ENCODE peak calls at places on chromosomes 11 and 22, in ten cellular contexts. A is psoas muscle, M is upper lobe of left lung, X is body of pancreas, K is HepG2, F is HCT116, C is left lung, N is lung, S is upper lobe of right lung, T is PC-3. W is an unnamed sample. For H3K4me1 and H3K27me3, the result is how much of the 10 kb centered on the place peaks cover.

GRCh38 chr22:24925586-24926427 is 20.7 kb downstream of the LHFPL7 start:
- ATAC-seq in A (no peak), M (no peak), X (no peak), K (peak), F (no peak), C (no peak), N (no peak), S (no peak), T (no peak), W (no peak)

GRCh38 chr11:65525659-65526480 is 987 bp downstream of the SCYL1 start:
- ATAC-seq in A (no peak), M (no peak), X (no peak), K (no peak), F (no peak), C (no peak), N (no peak), S (no peak), T (no peak), W (no peak)

GRCh38 chr11:14253878-14254277 is 105.1 kb downstream of the RRAS2 start:
- ATAC-seq in A (peak), M (peak), X (no peak), K (no peak), F (no peak), C (peak), N (no peak), S (peak), T (no peak), W (peak)

GRCh38 chr11:87466228-87466627 is 428.5 kb downstream of the TMEM135 start:
- ATAC-seq in A (peak), M (no peak), X (peak), K (no peak), F (no peak), C (peak), N (peak), S (peak), T (no peak), W (peak)

GRCh38 chr11:75461136-75461535 is 28.1 kb upstream of the KLHL35 start:
- ATAC-seq in A (no peak), M (no peak), X (no peak), K (no peak), F (no peak), C (no peak), N (no peak), S (no peak), T (no peak), W (no peak)

GRCh38 chr22:31229402-31230140 is 17.5 kb downstream of the LIMK2 start:
- ATAC-seq in A (no peak), M (peak), X (peak), K (no peak), F (no peak), C (peak), N (no peak), S (peak), T (no peak), W (peak)

GRCh38 chr11:82577246-82577645 is 156.4 kb downstream of the FAM181B start:
- ATAC-seq in A (no peak), M (peak), X (no peak), K (no peak), F (no peak), C (no peak), N (no peak), S (peak), T (no peak), W (no peak)

GRCh38 chr11:88801484-88802123 is 264.2 kb downstream of the GRM5 start:
- ATAC-seq in A (no peak), M (no peak), X (no peak), K (no peak), F (no peak), C (no peak), N (no peak), S (no peak), T (no peak), W (no peak)

GRCh38 chr11:72584293-72584921 is 89.8 kb downstream of the PDE2A start:
- ATAC-seq in A (no peak), M (peak), X (no peak), K (no peak), F (no peak), C (peak), N (peak), S (peak), T (no peak), W (peak)

GRCh38 chr11:2419638-2420501 is 19.3 kb downstream of the TSSC4 start:
- ATAC-seq in A (peak), M (peak), X (peak), K (peak), F (peak), C (peak), N (peak), S (peak), T (peak), W (peak)

GRCh38 chr11:67483498-67483798 is 622 bp downstream of the AIP start:
- ATAC-seq in A (no peak), M (no peak), X (no peak), K (peak), F (no peak), C (no peak), N (no peak), S (no peak), T (no peak), W (no peak)

GRCh38 chr22:42330953-42331525 is 60.6 kb upstream of the TCF20 start:
- ATAC-seq in A (peak), M (no peak), X (no peak), K (no peak), F (no peak), C (peak), N (no peak), S (no peak), T (no peak), W (no peak)

GRCh38 chr11:109697140-109697843 is 275.3 kb downstream of the C11orf87 start:
- ATAC-seq in A (peak), M (peak), X (no peak), K (peak), F (peak), C (peak), N (peak), S (peak), T (peak), W (no peak)

GRCh38 chr11:69348414-69349235 is 54.7 kb downstream of the MYEOV start:
- ATAC-seq in A (no peak), M (no peak), X (no peak), K (no peak), F (no peak), C (no peak), N (no peak), S (no peak), T (no peak), W (no peak)

GRCh38 chr22:37326726-37327125 is 44.4 kb downstream of the CYTH4 start:
- ATAC-seq in A (no peak), M (peak), X (peak), K (no peak), F (peak), C (peak), N (no peak), S (peak), T (no peak), W (no peak)

GRCh38 chr22:25061605-25062377 is 109.3 kb downstream of the KIAA1671 start:
- ATAC-seq in A (no peak), M (no peak), X (no peak), K (no peak), F (no peak), C (no peak), N (no peak), S (no peak), T (no peak), W (no peak)

GRCh38 chr11:122176651-122177050 is 60.6 kb upstream of the BLID start:
- ATAC-seq in A (no peak), M (no peak), X (no peak), K (no peak), F (no peak), C (no peak), N (no peak), S (no peak), T (no peak), W (no peak)

GRCh38 chr22:33743756-33744155 is 176.5 kb downstream of the LARGE1 start:
- ATAC-seq in A (no peak), M (no peak), X (no peak), K (no peak), F (no peak), C (no peak), N (no peak), S (no peak), T (no peak), W (no peak)

GRCh38 chr11:4496555-4497248 is 14.3 kb downstream of the OR52K1 start:
- ATAC-seq in A (no peak), M (no peak), X (peak), K (no peak), F (no peak), C (no peak), N (no peak), S (no peak), T (no peak), W (no peak)

GRCh38 chr11:45337583-45338360 is 51.6 kb upstream of the SYT13 start:
- ATAC-seq in A (no peak), M (no peak), X (no peak), K (no peak), F (no peak), C (no peak), N (no peak), S (no peak), T (no peak), W (no peak)

GRCh38 chr11:28976801-28977145 is 868.6 kb downstream of the METTL15 start:
- ATAC-seq in A (no peak), M (peak), X (peak), K (peak), F (no peak), C (peak), N (no peak), S (peak), T (no peak), W (no peak)

GRCh38 chr11:84947970-84948600 is 679.1 kb downstream of the DLG2 start:
- ATAC-seq in A (no peak), M (no peak), X (no peak), K (no peak), F (no peak), C (no peak), N (no peak), S (no peak), T (no peak), W (no peak)

GRCh38 chr11:35160248-35160820 is 21.4 kb downstream of the CD44 start:
- ATAC-seq in A (no peak), M (no peak), X (no peak), K (no peak), F (no peak), C (peak), N (no peak), S (no peak), T (no peak), W (no peak)

GRCh38 chr11:94638278-94638901 is 71.2 kb downstream of the PIWIL4 start:
- ATAC-seq in A (peak), M (peak), X (no peak), K (no peak), F (no peak), C (peak), N (peak), S (no peak), T (no peak), W (no peak)

GRCh38 chr11:90243534-90243933 is 20.7 kb upstream of the CHORDC1 start:
- ATAC-seq in A (no peak), M (no peak), X (no peak), K (no peak), F (no peak), C (no peak), N (no peak), S (no peak), T (no peak), W (no peak)

GRCh38 chr11:115759622-115760527 is 255.7 kb upstream of the CADM1 start:
- ATAC-seq in A (peak), M (peak), X (peak), K (peak), F (no peak), C (peak), N (no peak), S (peak), T (no peak), W (peak)

GRCh38 chr11:118161786-118162185 is 9.2 kb upstream of the SCN4B start:
- ATAC-seq in A (no peak), M (no peak), X (no peak), K (no peak), F (no peak), C (no peak), N (no peak), S (no peak), T (no peak), W (no peak)
- H3K4me1 ChIP-seq in A (under half), M (under half), X (under half), K (under half), F (under half), C (under half), N (under half), S (under half), T (under half), W (under half)

GRCh38 chr11:119592642-119593041 is 136.4 kb downstream of the NECTIN1 start:
- ATAC-seq in A (no peak), M (no peak), X (no peak), K (no peak), F (no peak), C (no peak), N (no peak), S (no peak), T (no peak), W (peak)
- H3K27me3 ChIP-seq in A (under half), M (under half), X (under half), K (under half), F (under half), C (under half), N (under half), S (under half), T (under half), W (under half)

GRCh38 chr11:131025020-131025419 is 108.7 kb upstream of the SNX19 start:
- ATAC-seq in A (no peak), M (no peak), X (no peak), K (peak), F (peak), C (peak), N (no peak), S (no peak), T (peak), W (no peak)
- TF ChIP-seq CTCF in A (no peak), M (no peak), X (peak), K (peak), F (peak), C (no peak), N (no peak), S (peak), T (peak), W (no peak)

GRCh38 chr11:119664063-119664572 is 64.9 kb downstream of the NECTIN1 start:
- ATAC-seq in A (no peak), M (no peak), X (peak), K (peak), F (no peak), C (no peak), N (no peak), S (no peak), T (no peak), W (no peak)
- H3K4me1 ChIP-seq in A (under half), M (under half), X (under half), K (under half), F (under half), C (under half), N (under half), S (under half), T (under half), W (under half)

GRCh38 chr11:46597609-46598219 is 3.9 kb upstream of the AMBRA1 start:
- ATAC-seq in A (no peak), M (no peak), X (no peak), K (no peak), F (no peak), C (no peak), N (no peak), S (no peak), T (no peak), W (no peak)
- H3K27me3 ChIP-seq in A (under half), M (under half), X (under half), K (under half), F (under half), C (under half), N (under half), S (under half), T (under half), W (under half)

DNA sequence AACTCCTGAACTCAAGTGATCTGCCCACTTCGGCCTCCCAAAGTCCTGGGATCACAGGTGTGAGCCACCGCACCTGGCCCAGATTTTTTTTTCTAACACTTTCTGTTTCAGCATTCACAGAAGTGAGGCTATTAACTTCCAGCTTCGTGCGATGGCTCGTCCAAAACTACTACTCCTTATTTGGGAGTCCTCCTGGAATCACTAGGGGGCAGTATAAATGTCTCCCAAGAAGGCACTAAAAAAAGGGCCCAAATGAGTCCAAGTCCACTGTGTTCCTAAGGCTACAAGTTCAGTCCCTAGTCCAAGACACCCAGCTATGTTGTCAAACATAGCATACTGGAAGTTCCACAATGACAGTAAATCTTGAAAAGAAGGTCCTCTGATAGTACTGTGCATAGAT is 63.2 kb upstream of the BIRC3 start:
- ATAC-seq in A (no peak), M (no peak), X (no peak), K (no peak), F (peak), C (no peak), N (no peak), S (peak), T (no peak), W (no peak)
- TF ChIP-seq CTCF in A (no peak), M (no peak), X (no peak), K (peak), F (peak), C (no peak), N (no peak), S (peak), T (peak), W (no peak)

DNA sequence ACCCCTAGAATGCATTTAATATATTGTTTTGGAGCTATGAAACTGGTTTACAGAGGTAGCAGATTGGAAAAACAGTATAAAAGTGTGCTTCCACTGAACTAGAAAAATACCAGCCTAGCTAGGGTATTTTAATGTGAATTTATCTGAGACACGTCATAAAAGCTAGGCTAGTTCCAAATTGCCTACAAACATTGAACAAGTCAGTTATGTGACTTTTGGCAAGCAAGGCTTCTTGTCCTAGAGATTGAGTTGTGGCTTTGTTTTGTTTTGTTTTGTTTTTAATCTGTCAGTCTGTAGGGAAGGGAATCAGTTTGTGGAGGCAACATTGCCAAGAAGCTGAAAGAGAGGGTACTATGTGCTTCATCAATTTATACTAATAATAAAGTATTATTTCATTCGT is 24.2 kb downstream of the RTN3 start:
- ATAC-seq in A (no peak), M (no peak), X (no peak), K (no peak), F (no peak), C (no peak), N (no peak), S (no peak), T (no peak), W (no peak)
- H3K4me1 ChIP-seq in A (under half), M (under half), X (under half), K (under half), F (under half), C (under half), N (under half), S (under half), T (under half), W (under half)

DNA sequence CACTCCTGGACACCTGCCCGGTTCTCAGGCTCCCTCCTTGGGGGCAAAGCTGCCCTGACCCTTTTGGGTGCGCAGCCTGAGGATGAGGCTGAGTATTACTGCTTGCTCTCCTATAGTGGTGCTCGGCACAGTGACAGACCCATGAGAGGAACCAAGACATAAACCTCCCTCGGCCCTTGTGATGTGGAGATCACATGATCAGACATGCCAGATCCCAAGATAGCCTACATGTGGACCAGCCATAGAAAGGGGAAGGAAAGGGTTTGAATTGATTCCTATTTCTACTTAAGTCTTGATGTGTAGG is 125.3 kb downstream of the VPREB1 start:
- ATAC-seq in A (no peak), M (no peak), X (no peak), K (no peak), F (no peak), C (peak), N (no peak), S (peak), T (no peak), W (no peak)
- H3K27me3 ChIP-seq in A (under half), M (under half), X (under half), K (under half), F (half or more), C (under half), N (under half), S (under half), T (under half), W (under half)

DNA sequence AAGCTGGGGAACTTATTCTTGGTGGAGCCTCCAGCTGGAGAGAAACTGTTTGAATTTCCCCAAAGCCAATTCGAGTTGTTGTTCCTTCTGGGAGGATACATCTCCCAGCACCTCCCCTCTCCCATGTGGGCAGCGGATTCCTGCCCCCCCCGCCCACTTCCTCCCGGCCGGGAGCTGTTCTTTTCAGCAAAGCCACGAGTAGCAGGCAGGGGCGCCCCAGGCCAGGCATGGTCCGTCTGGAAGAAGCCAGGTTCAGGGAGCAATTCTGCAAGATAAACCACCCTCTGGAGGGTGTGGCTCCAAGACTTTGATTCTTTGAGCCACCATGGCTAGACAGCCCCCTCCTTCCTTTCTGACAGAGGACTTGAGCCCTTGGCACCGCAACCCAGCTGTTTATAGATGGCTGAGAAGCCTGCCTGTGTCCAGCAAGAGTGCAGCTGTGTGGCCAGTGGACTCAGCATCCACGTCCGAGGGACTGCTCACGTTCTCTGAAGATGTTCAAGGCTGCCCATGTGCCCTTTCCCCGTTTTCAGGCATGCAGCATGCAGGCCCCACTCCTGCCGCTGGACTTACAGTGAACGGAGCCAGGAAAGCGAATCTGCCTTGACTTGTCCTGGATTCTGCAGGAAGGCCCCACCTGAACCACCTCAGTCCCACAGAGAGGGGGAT is 170.3 kb downstream of the CTTN start:
- ATAC-seq in A (peak), M (no peak), X (peak), K (no peak), F (peak), C (peak), N (no peak), S (peak), T (no peak), W (peak)
- TF ChIP-seq CTCF in A (no peak), M (no peak), X (no peak), K (no peak), F (peak), C (peak), N (no peak), S (peak), T (no peak), W (no peak)

W was measured in gastroesophageal sphincter.